ENCODE peak calls at places on chromosomes 2 and 18, in five cellular contexts. Y is GM23338, K is GM13977, L is astrocyte of the spinal cord, V is heart right ventricle. Z is an unnamed sample.

GRCh38 chr2:69046221-69046662 is 33.3 kb downstream of the ANTXR1 start:
- DNase-seq in V (no peak), K (no peak), Y (no peak), L (peak; percentile 96), Z (no peak)

GRCh38 chr18:59672125-59672769 is 25.0 kb downstream of the CCBE1 start:
- DNase-seq in Y (no peak), V (no peak), K (no peak), L (peak; percentile 53), Z (no peak)

GRCh38 chr2:222782201-222782600 is 78.6 kb upstream of the ACSL3 start:
- DNase-seq in L (no peak), K (no peak), Y (no peak), V (no peak), Z (no peak)

GRCh38 chr2:71706121-71706520 is 252.8 kb downstream of the DYSF start:
- DNase-seq in V (no peak), L (no peak), K (no peak), Y (no peak), Z (no peak)

GRCh38 chr2:240551809-240552208 is 6.0 kb downstream of the ANKMY1 start:
- DNase-seq in L (no peak), K (no peak), V (no peak), Y (no peak), Z (no peak)

GRCh38 chr2:231123362-231123898 is 1.4 kb downstream of the HTR2B start:
- DNase-seq in L (peak; percentile 52), V (no peak), K (no peak), Y (peak; percentile 24), Z (no peak)

GRCh38 chr2:192414794-192415193 is 220.1 kb upstream of the TMEFF2 start:
- DNase-seq in L (no peak), V (no peak), Y (no peak), K (no peak), Z (no peak)

GRCh38 chr18:2609604-2610003 is 38.2 kb downstream of the NDC80 start:
- DNase-seq in L (no peak), V (no peak), K (no peak), Y (no peak), Z (no peak)

GRCh38 chr2:223613017-223613950 is 11.1 kb upstream of the SCG2 start:
- DNase-seq in V (peak; percentile 82), L (peak; percentile 99), Y (peak; percentile 82), K (no peak), Z (no peak)

GRCh38 chr18:45334188-45334587 is 281.1 kb upstream of the SLC14A2 start:
- DNase-seq in V (no peak), Y (no peak), L (no peak), K (no peak), Z (no peak)

GRCh38 chr2:209687261-209687660 is 84.4 kb upstream of the UNC80 start:
- DNase-seq in Y (no peak), L (no peak), K (no peak), V (no peak), Z (no peak)

GRCh38 chr2:235278771-235279355 is 215.0 kb upstream of the AGAP1 start:
- DNase-seq in V (no peak), L (peak; percentile 45), Y (no peak), K (no peak), Z (no peak)

GRCh38 chr2:3242747-3243369 is 134.8 kb downstream of the EIPR1 start:
- DNase-seq in L (no peak), Y (no peak), K (no peak), V (no peak), Z (no peak)

GRCh38 chr2:19369341-19369955 is 11.0 kb upstream of the OSR1 start:
- DNase-seq in Y (peak; percentile 61), V (no peak), K (no peak), L (peak; percentile 56), Z (no peak)
- TF ChIP-seq CTCF in Y (peak; percentile 62), V (peak; percentile 34), K (no peak), L (peak; percentile 75), Z (no peak)

GRCh38 chr2:33614190-33614589 is 15.1 kb upstream of the FAM98A start:
- DNase-seq in L (no peak), K (no peak), Y (peak; percentile 28), V (no peak), Z (no peak)

GRCh38 chr2:33617989-33618388 is 18.9 kb upstream of the FAM98A start:
- DNase-seq in K (no peak), Y (no peak), L (no peak), V (no peak), Z (no peak)

GRCh38 chr2:33619028-33619427 is 19.9 kb upstream of the FAM98A start:
- DNase-seq in V (no peak), Y (no peak), K (no peak), L (no peak), Z (no peak)

GRCh38 chr2:33617401-33617800 is 18.3 kb upstream of the FAM98A start:
- DNase-seq in K (no peak), V (no peak), Y (no peak), L (no peak), Z (no peak)

DNA sequence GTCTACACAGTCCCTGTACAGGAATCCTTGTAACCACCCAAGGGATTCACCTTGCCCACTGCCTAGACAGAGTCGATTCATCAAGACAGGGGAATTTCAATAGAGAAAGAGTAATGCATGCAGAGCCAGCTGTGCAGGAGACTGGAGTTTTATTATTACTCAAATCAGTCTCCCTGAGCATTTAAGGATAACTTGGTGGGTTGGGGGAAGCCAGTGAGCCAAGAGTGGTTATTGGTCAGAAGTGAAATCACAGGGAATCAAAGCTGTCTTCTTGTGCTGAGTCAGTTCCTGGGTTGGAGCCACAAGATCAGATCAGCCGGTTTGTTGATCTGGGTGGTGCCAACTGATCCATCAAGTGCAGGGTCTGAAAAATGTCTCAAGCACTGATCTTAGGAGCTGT is 17.8 kb upstream of the FAM98A start:
- DNase-seq in K (no peak), Y (no peak), V (no peak), L (no peak), Z (no peak)
- TF ChIP-seq CTCF in K (no peak), Y (no peak), V (no peak), L (no peak), Z (no peak)

DNA sequence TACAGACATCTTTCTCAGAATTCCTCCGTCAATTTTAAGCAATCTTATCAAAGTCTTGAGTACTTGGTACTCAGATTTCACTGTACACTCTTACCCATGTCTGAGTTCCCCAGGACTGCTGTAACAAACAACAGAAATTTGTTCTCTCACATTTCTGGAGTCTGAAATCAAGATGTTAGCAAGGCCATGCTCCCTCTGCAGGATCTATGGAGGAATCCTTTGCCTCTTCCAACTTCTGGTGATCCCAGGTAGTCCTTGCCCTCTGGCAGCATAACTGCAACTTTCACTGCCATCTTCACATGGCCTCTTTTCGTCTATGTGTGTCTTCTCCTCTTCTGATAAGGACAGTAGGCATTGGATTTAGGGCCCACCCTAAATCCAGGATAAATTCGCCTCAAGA is 17.1 kb upstream of the CACNB4 start:
- DNase-seq in L (no peak), K (no peak), Y (peak; percentile 55), V (no peak), Z (no peak)
- TF ChIP-seq CTCF in L (no peak), K (no peak), Y (peak; percentile 46), V (peak; percentile 11), Z (no peak)

GRCh38 chr18:70075906-70076305 is 128.2 kb upstream of the CD226 start:
- DNase-seq in L (no peak), Y (no peak), K (no peak), V (no peak), Z (no peak)
- TF ChIP-seq CTCF in L (no peak), Y (no peak), K (no peak), V (no peak), Z (no peak)

Z was measured in activated B cell treated with CpG ODN at 0.5 μM for 24 hours.